ENCODE peak calls at places on chromosomes 13 and 19, in six cellular contexts. I is K562, K is HepG2, B is HL-60, L is H1, N is GM12878. G is an unnamed sample.
A peak's percentile ranks its signal among the peaks of the same experiment; 100 is the strongest.

GRCh38 chr19:35641515-35642151 is at the start of gene ETV2:
- DNase-seq in I (peak; percentile 83), K (no peak), B (no peak), L (peak; percentile 80), N (no peak), G (peak; percentile 55)

GRCh38 chr13:102089722-102090121 is 312.1 kb downstream of the FGF14 start:
- DNase-seq in I (no peak), K (no peak), B (no peak), L (no peak), N (no peak), G (no peak)

GRCh38 chr13:98780972-98781869 is 28.7 kb upstream of the SLC15A1 start:
- DNase-seq in I (no peak), K (no peak), B (no peak), L (no peak), N (no peak), G (no peak)

GRCh38 chr19:14434543-14435319 is 1.6 kb downstream of the PKN1 start:
- DNase-seq in I (peak; percentile 68), K (peak; percentile 72), B (peak; percentile 67), L (no peak), N (no peak), G (peak; percentile 79)

GRCh38 chr19:53772943-53773342 is 51.2 kb downstream of the NLRP12 start:
- DNase-seq in I (peak; percentile 38), K (peak; percentile 67), B (peak; percentile 53), L (peak; percentile 78), N (no peak), G (peak; percentile 55)

GRCh38 chr13:79987761-79988160 is 353.2 kb downstream of the SPRY2 start:
- DNase-seq in I (no peak), K (no peak), B (no peak), L (no peak), N (no peak), G (no peak)

GRCh38 chr19:3135961-3136683 is at the start of gene GNA15:
- DNase-seq in I (no peak), K (no peak), B (peak; percentile 90), L (no peak), N (no peak), G (no peak)

GRCh38 chr13:109610517-109610916 is 175.9 kb downstream of the IRS2 start:
- DNase-seq in I (peak; percentile 12), K (no peak), B (peak; percentile 51), L (peak; percentile 59), N (no peak), G (peak; percentile 11)

GRCh38 chr19:35417278-35417677 is 30.8 kb upstream of the FFAR2 start:
- DNase-seq in I (no peak), K (no peak), B (no peak), L (no peak), N (no peak), G (no peak)

GRCh38 chr19:35436477-35437141 is 11.4 kb upstream of the FFAR2 start:
- DNase-seq in I (no peak), K (no peak), B (peak; percentile 86), L (no peak), N (no peak), G (no peak)

GRCh38 chr13:31053896-31054295 is 107.8 kb downstream of the HSPH1 start:
- DNase-seq in I (no peak), K (no peak), B (no peak), L (no peak), N (no peak), G (no peak)

GRCh38 chr13:31054632-31055031 is 107.1 kb downstream of the HSPH1 start:
- DNase-seq in I (no peak), K (no peak), B (no peak), L (no peak), N (no peak), G (no peak)

GRCh38 chr13:31053098-31053497 is 108.6 kb downstream of the HSPH1 start:
- DNase-seq in I (no peak), K (no peak), B (no peak), L (no peak), N (no peak), G (no peak)

GRCh38 chr13:31055589-31055988 is 106.1 kb downstream of the HSPH1 start:
- DNase-seq in I (no peak), K (no peak), B (no peak), L (no peak), N (no peak), G (no peak)

DNA sequence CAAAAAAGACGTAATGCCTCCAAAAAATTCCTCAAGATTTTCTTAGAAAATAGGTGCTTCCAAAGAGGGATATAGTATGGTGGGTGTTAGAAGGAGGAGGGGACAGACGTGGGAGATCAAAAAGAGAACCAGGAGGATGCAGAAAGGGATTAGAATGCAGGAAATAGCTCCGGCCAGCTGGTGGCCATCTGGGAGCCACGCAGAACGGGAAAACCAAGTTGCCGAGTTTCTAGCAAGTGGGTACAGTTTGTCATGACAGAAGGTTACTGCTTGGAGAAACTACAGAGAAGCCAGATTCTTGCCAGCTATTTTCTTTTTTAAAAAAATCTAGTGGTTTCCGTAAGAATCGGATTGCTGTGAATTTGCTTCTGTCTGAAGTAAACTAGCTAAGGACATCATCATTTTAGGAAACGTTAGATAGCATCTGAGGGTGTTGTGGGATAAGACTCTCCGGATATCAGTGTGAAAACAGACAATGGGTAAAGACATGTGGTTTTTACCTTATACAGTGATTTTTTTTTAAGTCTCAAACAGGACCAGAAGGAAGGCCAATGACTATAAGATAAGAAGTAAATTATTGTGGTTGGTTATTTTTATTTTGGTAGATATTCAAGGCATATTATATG is 104.9 kb downstream of the HSPH1 start:
- DNase-seq in I (no peak), K (no peak), B (no peak), L (no peak), N (no peak), G (peak; percentile 50)
- TF ChIP-seq GABPA in I (no peak), K (no peak), B (no peak), L (no peak), N (no peak), G (no peak)

GRCh38 chr19:18093439-18094161 is 4.0 kb upstream of the MAST3 start:
- DNase-seq in I (peak; percentile 89), K (peak; percentile 47), B (no peak), L (no peak), N (no peak), G (peak; percentile 48)
- TF ChIP-seq GABPA in I (no peak), K (no peak), B (no peak), L (no peak), N (no peak), G (no peak)

GRCh38 chr19:11296264-11296663 is 304 bp downstream of the TSPAN16 start:
- DNase-seq in I (no peak), K (no peak), B (peak; percentile 70), L (no peak), N (no peak), G (no peak)
- TF ChIP-seq GABPA in I (no peak), K (no peak), B (no peak), L (no peak), N (no peak), G (no peak)

DNA sequence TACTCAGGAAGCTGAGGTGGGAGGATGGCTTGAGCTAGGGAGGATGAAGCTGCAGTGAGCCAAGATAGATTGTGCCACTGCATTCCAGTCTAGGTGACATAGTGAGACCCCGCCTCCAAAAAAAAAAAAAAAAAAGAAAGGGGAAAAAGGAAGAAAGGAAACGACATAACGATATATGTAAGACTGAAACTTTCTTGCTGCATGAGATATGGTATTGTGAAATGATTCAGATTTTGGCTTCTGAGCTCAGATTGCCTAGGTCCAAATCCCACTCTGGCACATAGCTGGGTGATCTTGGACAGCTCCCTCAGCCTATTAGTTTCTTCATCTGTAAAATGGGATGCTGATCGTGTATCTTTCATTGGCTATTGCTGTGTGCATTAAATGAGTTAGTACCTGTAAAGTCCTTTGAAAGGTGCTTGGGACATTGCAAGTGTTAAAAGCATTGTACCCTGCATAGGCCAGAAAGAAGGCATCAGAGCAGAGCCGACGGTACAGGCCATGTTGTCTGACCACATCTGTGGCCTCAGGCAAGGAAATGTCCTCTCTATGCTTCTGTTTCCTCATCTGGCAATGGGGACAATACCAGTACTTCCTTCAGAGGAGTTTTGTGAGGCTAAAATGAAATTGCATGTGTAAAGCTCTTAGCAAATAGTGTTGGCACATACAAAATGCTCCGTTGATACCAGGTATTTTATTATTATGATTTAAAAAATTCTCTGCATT is 32.6 kb upstream of the SLC46A3 start:
- DNase-seq in I (no peak), K (no peak), B (no peak), L (no peak), N (no peak), G (no peak)
- TF ChIP-seq GABPA in I (no peak), K (no peak), B (no peak), L (no peak), N (no peak), G (no peak)

DNA sequence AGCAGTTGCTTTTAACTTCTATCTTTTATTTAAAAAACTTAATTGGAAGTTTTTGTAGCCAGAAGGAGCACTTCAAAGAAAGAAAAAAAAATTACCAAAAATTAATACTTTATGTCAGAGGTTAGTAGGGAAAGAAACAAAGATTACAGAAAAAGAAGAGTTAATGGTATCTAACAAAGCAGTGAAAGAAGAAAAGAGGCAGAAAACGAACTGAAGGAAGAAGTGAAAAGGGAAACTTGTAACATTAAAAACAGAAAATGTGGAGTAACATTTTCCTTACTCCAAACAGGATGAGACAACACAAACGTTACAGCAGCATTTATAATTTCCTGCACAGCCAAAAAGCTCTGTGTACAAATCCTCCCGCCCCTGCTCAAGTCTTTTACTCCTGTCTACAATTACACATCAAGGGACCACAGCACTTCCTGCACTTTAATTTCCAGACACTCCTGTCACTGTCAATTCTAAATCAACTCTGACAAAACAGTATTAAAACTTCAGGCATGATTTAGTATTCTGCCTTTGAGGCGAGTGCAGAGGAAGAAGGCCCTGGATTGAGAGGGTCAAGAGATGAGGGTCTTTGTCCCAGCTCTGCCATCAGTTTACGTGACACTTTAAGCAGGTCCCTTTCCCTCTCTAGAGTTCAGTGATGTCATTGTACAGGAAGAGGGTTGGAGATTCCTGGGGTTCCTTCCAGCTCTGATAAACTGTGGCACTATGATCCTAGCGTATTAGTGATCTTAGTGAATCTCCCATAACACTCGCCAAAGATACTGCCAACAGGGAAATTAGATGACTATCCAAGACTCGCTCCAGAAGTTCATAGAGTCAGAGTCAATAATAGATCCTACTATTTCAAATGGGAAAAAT is 53.2 kb upstream of the LSM14A start:
- DNase-seq in I (no peak), K (no peak), B (no peak), L (no peak), N (no peak), G (no peak)
- TF ChIP-seq GABPA in I (no peak), K (no peak), B (no peak), L (no peak), N (no peak), G (no peak)

DNA sequence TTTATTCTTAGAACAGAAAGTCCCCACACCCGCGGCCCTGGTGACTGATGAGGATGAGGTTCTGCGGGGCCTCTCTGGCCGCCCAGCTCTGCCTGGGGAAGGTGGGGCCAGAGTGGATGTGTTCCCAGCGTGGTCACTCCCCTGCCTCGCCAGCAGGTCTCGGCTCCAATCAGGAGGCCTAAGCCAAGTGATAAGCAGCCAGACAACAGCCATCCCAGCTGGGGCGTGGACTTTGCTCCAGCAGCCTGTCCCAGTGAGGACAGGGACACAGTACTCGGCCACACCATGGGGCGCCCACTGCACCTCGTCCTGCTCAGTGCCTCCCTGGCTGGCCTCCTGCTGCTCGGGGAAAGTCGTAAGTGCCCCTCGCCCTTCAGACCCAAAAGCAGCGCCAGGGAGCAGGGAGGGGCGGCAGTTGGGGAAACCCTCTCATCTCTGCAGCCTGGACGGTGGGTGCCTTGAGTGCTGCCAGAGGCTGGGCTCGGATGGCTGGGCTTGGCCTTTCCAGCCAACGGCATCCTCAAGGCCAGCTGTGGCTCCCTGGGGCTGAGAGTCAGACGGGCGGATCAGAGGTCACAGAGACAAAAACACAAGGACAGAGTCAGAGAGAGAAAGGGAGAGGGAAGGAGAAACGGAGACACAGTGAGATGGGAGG is at the start of gene F10:
- DNase-seq in I (peak; percentile 65), K (peak; percentile 95), B (no peak), L (peak; percentile 68), N (no peak), G (peak; percentile 96)
- TF ChIP-seq GABPA in I (no peak), K (no peak), B (no peak), L (no peak), N (no peak), G (no peak)

GRCh38 chr19:30089086-30089665 is 147.1 kb downstream of the URI1 start:
- DNase-seq in I (no peak), K (no peak), B (no peak), L (no peak), N (no peak), G (no peak)
- TF ChIP-seq GABPA in I (no peak), K (no peak), B (no peak), L (no peak), N (no peak), G (no peak)

G was measured in SK-N-SH.